ENCODE peak calls at places on chromosomes 2 and 18, in ten cellular contexts. I is A549, P is body of pancreas, H is gastrocnemius medialis, D is suprapubic skin, E is spleen, G is stomach, B is uterus, Z is prostate gland, J is tibial nerve. K is an unnamed sample.
A peak's percentile ranks its signal among the peaks of the same experiment; 100 is the strongest.

GRCh38 chr2:185144159-185144919 is 546.0 kb downstream of the ZNF804A start:
- DNase-seq in H (no peak), D (no peak), Z (no peak), P (no peak), J (no peak), B (no peak), E (no peak), G (no peak), I (no peak), K (no peak)

GRCh38 chr2:88735853-88736252 is 44.4 kb downstream of the RPIA start:
- DNase-seq in E (no peak), Z (no peak), G (no peak), I (no peak), D (no peak), J (no peak), B (no peak), H (peak; percentile 45), P (no peak), K (no peak)

GRCh38 chr2:98012561-98012979 is 16.8 kb upstream of the TMEM131 start:
- DNase-seq in D (no peak), I (no peak), Z (no peak), J (no peak), B (no peak), G (no peak), P (no peak), E (peak; percentile 78), H (no peak), K (no peak)

GRCh38 chr2:219209818-219210571 is 3.4 kb downstream of the ZFAND2B start:
- DNase-seq in Z (no peak), B (no peak), J (no peak), D (peak; percentile 46), I (no peak), G (no peak), H (no peak), E (peak; percentile 67), P (no peak), K (no peak)

GRCh38 chr18:22344908-22345670 is 72.6 kb downstream of the CTAGE1 start:
- DNase-seq in G (no peak), J (no peak), Z (no peak), P (no peak), H (no peak), I (no peak), D (no peak), B (no peak), E (no peak), K (no peak)

GRCh38 chr2:118994172-118994700 is 52.2 kb downstream of the MARCO start:
- DNase-seq in P (no peak), Z (no peak), B (no peak), D (no peak), I (no peak), H (no peak), G (peak; percentile 3), E (no peak), J (no peak), K (no peak)

GRCh38 chr2:151063271-151063670 is 198.4 kb downstream of the RBM43 start:
- DNase-seq in E (no peak), G (no peak), J (no peak), P (no peak), H (no peak), Z (no peak), D (no peak), B (no peak), I (no peak), K (no peak)

GRCh38 chr2:109497447-109497846 is 116.3 kb downstream of the SEPTIN10 start:
- DNase-seq in Z (no peak), P (no peak), G (no peak), I (no peak), E (no peak), J (no peak), D (no peak), H (peak; percentile 80), B (no peak), K (no peak)

GRCh38 chr2:104744537-104744936 is 109.4 kb upstream of the POU3F3 start:
- DNase-seq in J (no peak), B (no peak), I (no peak), G (no peak), E (no peak), Z (no peak), D (no peak), H (no peak), P (no peak), K (no peak)

GRCh38 chr18:57434536-57435494 is at the start of gene ONECUT2:
- DNase-seq in H (peak; percentile 53), I (peak; percentile 87), J (peak; percentile 62), D (peak; percentile 90), E (peak; percentile 88), G (peak; percentile 92), B (peak; percentile 77), P (peak; percentile 96), Z (peak; percentile 85), K (peak; percentile 89)

GRCh38 chr2:239831272-239831731 is 193.8 kb downstream of the NDUFA10 start:
- DNase-seq in B (no peak), H (no peak), D (peak; percentile 56), E (peak; percentile 76), P (no peak), G (peak; percentile 17), Z (no peak), J (no peak), I (no peak), K (no peak)

DNA sequence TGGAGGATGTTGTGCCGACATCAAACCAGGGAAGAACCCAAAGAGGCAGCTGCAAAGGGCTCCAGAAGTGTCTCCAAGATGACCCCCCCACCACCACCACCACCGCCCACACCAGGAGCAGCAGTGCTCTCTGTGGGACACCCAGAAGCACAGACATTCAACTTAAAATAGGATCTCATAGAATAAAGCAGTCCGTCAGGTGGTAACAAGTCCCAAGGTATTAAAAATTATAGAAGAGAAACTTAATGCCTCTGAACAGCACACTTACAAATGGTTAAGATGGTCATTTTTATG is 155.5 kb upstream of the ID2 start:
- DNase-seq in P (no peak), D (no peak), B (no peak), H (no peak), J (no peak), E (no peak), Z (no peak), I (no peak), G (no peak), K (no peak)
- TF ChIP-seq POLR2A in P (no peak), D (no peak), B (no peak), H (no peak), J (no peak), E (no peak), Z (no peak), I (no peak), G (no peak), K (no peak)

GRCh38 chr2:215503381-215503780 is 67.5 kb upstream of the FN1 start:
- DNase-seq in D (no peak), I (no peak), H (no peak), G (no peak), J (no peak), P (no peak), E (no peak), Z (no peak), B (no peak), K (no peak)

GRCh38 chr2:215506604-215506990 is 70.7 kb upstream of the FN1 start:
- DNase-seq in B (no peak), H (no peak), E (no peak), J (no peak), D (no peak), I (no peak), P (no peak), G (no peak), Z (no peak), K (no peak)

GRCh38 chr2:215507126-215507525 is 71.3 kb upstream of the FN1 start:
- DNase-seq in D (no peak), E (no peak), B (no peak), G (no peak), Z (no peak), H (no peak), P (no peak), J (no peak), I (no peak), K (no peak)

GRCh38 chr2:215505044-215505786 is 69.3 kb upstream of the FN1 start:
- DNase-seq in D (no peak), B (no peak), P (peak; percentile 69), H (no peak), E (no peak), I (no peak), Z (no peak), G (no peak), J (no peak), K (no peak)

DNA sequence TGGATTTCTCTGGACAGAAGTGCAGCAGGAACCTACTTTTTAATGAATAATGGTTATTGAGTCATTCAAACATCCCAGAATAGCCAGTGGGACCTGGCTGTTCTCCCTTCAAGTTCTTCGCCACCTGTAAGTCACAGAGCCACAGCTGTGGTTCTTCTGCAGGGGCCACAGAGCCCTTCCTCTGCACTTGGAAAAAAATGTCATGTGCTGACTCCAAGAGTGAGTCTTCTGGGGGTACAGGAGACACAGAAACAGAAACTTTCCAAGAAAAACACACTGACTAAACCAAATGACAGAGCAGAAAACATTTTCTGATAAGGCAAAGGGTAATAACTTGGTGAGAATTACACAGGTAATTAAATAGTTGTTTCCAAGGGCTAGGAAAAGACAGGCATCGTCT is 68.7 kb upstream of the FN1 start:
- DNase-seq in B (no peak), P (no peak), I (no peak), J (no peak), G (no peak), Z (no peak), D (no peak), H (no peak), E (no peak), K (no peak)
- H3K4me3 ChIP-seq in B (no peak overlapping the region), P (no peak overlapping the region), I (no peak overlapping the region), J (no peak overlapping the region), G (no peak overlapping the region), Z (no peak overlapping the region), D (no peak overlapping the region), H (no peak overlapping the region), E (no peak overlapping the region), K (no peak overlapping the region)

GRCh38 chr2:120902532-120903088 is 166.9 kb downstream of the GLI2 start:
- DNase-seq in E (no peak), B (no peak), I (no peak), D (no peak), J (no peak), G (no peak), Z (no peak), H (no peak), P (no peak), K (no peak)
- H3K4me1 ChIP-seq in E (no peaks in the 10 kb centered on the region), B (no peaks in the 10 kb centered on the region), I (peaks cover 49% of the 10 kb centered on the region), D (peaks cover 5% of the 10 kb centered on the region), J (no peaks in the 10 kb centered on the region), G (no peaks in the 10 kb centered on the region), Z (no peaks in the 10 kb centered on the region), H (peaks cover 7% of the 10 kb centered on the region), P (no peaks in the 10 kb centered on the region), K (no peaks in the 10 kb centered on the region)

DNA sequence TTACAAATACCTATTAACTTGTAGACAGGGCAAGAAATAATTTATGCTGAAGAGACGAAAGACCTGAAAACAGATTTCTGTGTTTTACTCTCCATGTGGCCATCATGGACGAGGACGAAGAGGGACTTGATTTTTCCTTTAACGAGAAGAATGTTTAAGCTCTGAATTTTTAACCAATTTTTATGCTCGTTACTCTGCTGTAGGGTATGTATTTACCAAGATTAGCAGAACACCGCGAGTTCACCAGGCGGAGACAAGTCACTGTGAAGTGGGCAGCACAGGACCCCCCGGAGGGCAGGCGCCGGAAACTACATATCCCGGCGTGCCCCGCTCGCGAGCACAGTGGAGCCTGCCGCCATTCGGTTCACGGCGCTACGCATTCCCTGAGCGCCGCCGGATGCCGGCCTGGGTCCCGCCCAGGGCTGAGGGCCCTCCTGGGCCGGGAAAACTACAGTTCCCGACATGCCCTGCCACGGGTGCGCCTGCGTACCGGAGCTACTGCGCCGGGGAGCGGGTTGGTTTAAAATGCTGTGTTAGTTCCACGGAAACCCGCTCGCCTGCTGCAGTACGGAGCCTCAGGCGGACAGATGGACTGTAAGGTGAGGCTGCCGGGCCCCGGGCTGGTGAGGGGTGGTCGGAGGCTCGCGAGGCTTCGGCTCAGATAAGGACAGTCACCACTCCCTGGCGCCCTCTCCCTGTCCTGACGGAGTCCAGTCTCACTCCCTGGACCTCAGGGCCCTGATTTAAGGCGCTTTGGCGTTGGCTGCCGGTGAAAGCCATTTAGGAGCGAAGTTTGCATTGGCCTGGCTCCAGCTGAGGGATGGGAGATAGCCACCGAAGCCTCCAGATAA is at the start of gene CCDC150:
- DNase-seq in B (peak; percentile 84), H (peak; percentile 74), D (peak; percentile 91), I (peak; percentile 93), G (peak; percentile 94), E (peak; percentile 98), Z (peak; percentile 88), P (peak; percentile 95), J (peak; percentile 79), K (peak; percentile 93)
- TF ChIP-seq POLR2A in B (no peak), H (no peak), D (no peak), I (peak; percentile 26), G (no peak), E (no peak), Z (peak; percentile 26), P (peak; percentile 20), J (no peak), K (no peak)